ENCODE peak calls at places on chromosome 14, in eight cellular contexts. V, R, A, Q, F, U, D and P are unnamed samples.
A peak's percentile ranks its signal among the peaks of the same experiment; 100 is the strongest.

GRCh38 chr14:31527546-31527945 is 33.7 kb upstream of the NUBPL start:
- DNase-seq in V (no peak), R (no peak), A (no peak), Q (no peak), F (no peak), U (no peak), D (no peak), P (no peak)

GRCh38 chr14:92693998-92694780 is 54.2 kb downstream of the LGMN start:
- DNase-seq in V (peak; percentile 60), R (no peak), A (peak; percentile 41), Q (no peak), F (peak; percentile 56), U (no peak), D (no peak), P (no peak)

GRCh38 chr14:70779667-70780066 is 29.6 kb downstream of the MAP3K9 start:
- DNase-seq in V (no peak), R (no peak), A (no peak), Q (no peak), F (no peak), U (no peak), D (no peak), P (no peak)

GRCh38 chr14:76920572-76921175 is 94.5 kb downstream of the LRRC74A start:
- DNase-seq in V (peak; percentile 93), R (no peak), A (no peak), Q (no peak), F (no peak), U (peak; percentile 85), D (peak; percentile 21), P (peak; percentile 59)

GRCh38 chr14:72541546-72541945 is 352.4 kb downstream of the DPF3 start:
- DNase-seq in V (no peak), R (no peak), A (no peak), Q (no peak), F (no peak), U (no peak), D (no peak), P (no peak)

GRCh38 chr14:89000007-89000942 is 175.8 kb downstream of the TTC8 start:
- DNase-seq in V (no peak), R (no peak), A (peak; percentile 67), Q (peak; percentile 99), F (peak; percentile 78), U (peak; percentile 89), D (peak; percentile 93), P (peak; percentile 97)

GRCh38 chr14:21097616-21098133 is 780 bp downstream of the ZNF219 start:
- DNase-seq in V (peak; percentile 75), R (no peak), A (no peak), Q (no peak), F (no peak), U (peak; percentile 45), D (no peak), P (no peak)

GRCh38 chr14:104876251-104876699 is 11.2 kb downstream of the CEP170B start:
- DNase-seq in V (no peak), R (no peak), A (peak; percentile 16), Q (no peak), F (peak; percentile 39), U (peak; percentile 71), D (peak; percentile 76), P (peak; percentile 63)

GRCh38 chr14:70188608-70189540 is at the start of gene SLC8A3:
- DNase-seq in V (peak; percentile 85), R (no peak), A (peak; percentile 26), Q (peak; percentile 78), F (peak; percentile 68), U (peak; percentile 59), D (peak; percentile 52), P (peak; percentile 75)

GRCh38 chr14:104107101-104107581 is 21.6 kb downstream of the ASPG start:
- DNase-seq in V (no peak), R (no peak), A (no peak), Q (no peak), F (no peak), U (no peak), D (no peak), P (no peak)

GRCh38 chr14:68770051-68770450 is 22.8 kb downstream of the ZFP36L1 start:
- DNase-seq in V (no peak), R (no peak), A (no peak), Q (no peak), F (no peak), U (no peak), D (no peak), P (no peak)

GRCh38 chr14:64806202-64806861 is 73.4 kb downstream of the SPTB start:
- DNase-seq in V (peak; percentile 24), R (no peak), A (peak; percentile 62), Q (peak; percentile 89), F (no peak), U (no peak), D (peak; percentile 75), P (peak; percentile 97)

GRCh38 chr14:100221419-100222218 is 17.3 kb upstream of the YY1 start:
- DNase-seq in V (peak; percentile 70), R (peak; percentile 92), A (no peak), Q (peak; percentile 53), F (peak; percentile 78), U (peak; percentile 91), D (peak; percentile 67), P (peak; percentile 62)

GRCh38 chr14:56659964-56660551 is 80.5 kb downstream of the TMEM260 start:
- DNase-seq in V (peak; percentile 37), R (peak; percentile 40), A (peak; percentile 38), Q (peak; percentile 26), F (peak; percentile 70), U (peak; percentile 90), D (peak; percentile 65), P (peak; percentile 29)

GRCh38 chr14:96263347-96264199 is 7.6 kb downstream of the BDKRB1 start:
- DNase-seq in V (no peak), R (peak; percentile 12), A (no peak), Q (no peak), F (no peak), U (no peak), D (no peak), P (no peak)

GRCh38 chr14:63663428-63664142 is 21.9 kb upstream of the WDR89 start:
- DNase-seq in V (no peak), R (no peak), A (no peak), Q (peak; percentile 6), F (no peak), U (peak; percentile 31), D (no peak), P (no peak)

GRCh38 chr14:58171090-58171489 is 19.1 kb upstream of the ARMH4 start:
- DNase-seq in V (peak; percentile 74), R (peak; percentile 64), A (peak; percentile 79), Q (peak; percentile 87), F (peak; percentile 83), U (peak; percentile 96), D (peak; percentile 95), P (peak; percentile 94)

GRCh38 chr14:72758420-72758819 is 135.5 kb downstream of the DPF3 start:
- DNase-seq in V (no peak), R (no peak), A (no peak), Q (no peak), F (no peak), U (no peak), D (no peak), P (no peak)

GRCh38 chr14:24816011-24816928 is 182.3 kb upstream of the GZMB start:
- DNase-seq in V (no peak), R (no peak), A (peak; percentile 88), Q (peak; percentile 6), F (peak; percentile 57), U (no peak), D (no peak), P (no peak)

GRCh38 chr14:58947816-58948440 is 240.5 kb upstream of the DAAM1 start:
- DNase-seq in V (no peak), R (no peak), A (no peak), Q (peak; percentile 22), F (no peak), U (peak; percentile 72), D (no peak), P (peak; percentile 52)

GRCh38 chr14:53044486-53044885 is 93.6 kb upstream of the FERMT2 start:
- DNase-seq in V (no peak), R (no peak), A (no peak), Q (peak; percentile 29), F (no peak), U (no peak), D (peak; percentile 68), P (no peak)